ENCODE peak calls at places on chromosomes 13 and 19, in six cellular contexts. U is PC-3; A is GM23248; F is adipocyte; B is activated T-helper 1 cell treated with anti-CD3 and anti-CD28 coated beads, Interleukin-12 subunit alpha, Interleukin-12 subunit beta, Interleukin-2, Interleukin-4 antibody, amounts not matched to agents 30 ng/mL and 10 ng/mL and 1 ng/mL, durations not matched to agents 14 hours and 24 hours and 36 hours; S is effector memory CD8-positive, alpha-beta T cell. C is an unnamed sample.

GRCh38 chr19:14450168-14450874 is 17.2 kb downstream of the PKN1 start:
- DNase-seq in U (peak), A (peak), F (peak), B (peak), S (peak), C (peak)

GRCh38 chr19:34432797-34433196 is 4.6 kb downstream of the UBA2 start:
- DNase-seq in U (no peak), A (no peak), F (no peak), B (no peak), S (no peak), C (no peak)

GRCh38 chr13:66992183-66992582 is 238.0 kb downstream of the PCDH9 start:
- DNase-seq in U (no peak), A (no peak), F (peak), B (no peak), S (no peak), C (no peak)

GRCh38 chr13:97100821-97101220 is 106.5 kb upstream of the OXGR1 start:
- DNase-seq in U (no peak), A (no peak), F (no peak), B (no peak), S (no peak), C (no peak)

GRCh38 chr13:46526763-46527162 is 26.2 kb upstream of the LRCH1 start:
- DNase-seq in U (no peak), A (no peak), F (no peak), B (no peak), S (no peak), C (no peak)

GRCh38 chr19:17095141-17095919 is 19.8 kb downstream of the MYO9B start:
- DNase-seq in U (no peak), A (peak), F (no peak), B (no peak), S (no peak), C (peak)

GRCh38 chr19:11381535-11382369 is 2.4 kb downstream of the EPOR start:
- DNase-seq in U (peak), A (peak), F (peak), B (peak), S (peak), C (peak)

GRCh38 chr19:18674616-18675015 is 8.9 kb upstream of the CRTC1 start:
- DNase-seq in U (peak), A (no peak), F (no peak), B (no peak), S (no peak), C (no peak)

GRCh38 chr13:76882431-76882830 is 3.8 kb downstream of the KCTD12 start:
- DNase-seq in U (no peak), A (peak), F (peak), B (no peak), S (no peak), C (peak)

GRCh38 chr19:34867631-34868030 is 59.1 kb upstream of the ZNF30 start:
- DNase-seq in U (no peak), A (no peak), F (no peak), B (no peak), S (no peak), C (no peak)

GRCh38 chr13:100240109-100240779 is 151.4 kb downstream of the PCCA start:
- DNase-seq in U (peak), A (no peak), F (peak), B (no peak), S (no peak), C (peak)

GRCh38 chr13:25466880-25467279 is 95.1 kb downstream of the ATP8A2 start:
- DNase-seq in U (no peak), A (no peak), F (no peak), B (no peak), S (no peak), C (no peak)

GRCh38 chr19:32998722-32999121 is 26.7 kb downstream of the FAAP24 start:
- DNase-seq in U (no peak), A (no peak), F (no peak), B (no peak), S (no peak), C (no peak)

GRCh38 chr13:34161829-34162544 is 344.0 kb downstream of the RFC3 start:
- DNase-seq in U (peak), A (peak), F (peak), B (no peak), S (no peak), C (peak)

GRCh38 chr19:45200614-45201013 is 22.0 kb downstream of the BLOC1S3 start:
- DNase-seq in U (no peak), A (peak), F (peak), B (no peak), S (no peak), C (peak)

GRCh38 chr13:28059214-28059613 is 41.2 kb downstream of the FLT3 start:
- DNase-seq in U (peak), A (peak), F (peak), B (peak), S (peak), C (peak)

GRCh38 chr13:77857810-77858209 is 60.8 kb downstream of the EDNRB start:
- DNase-seq in U (no peak), A (no peak), F (no peak), B (no peak), S (no peak), C (no peak)

GRCh38 chr19:39413903-39414608 is 1.6 kb downstream of the PLEKHG2 start:
- DNase-seq in U (no peak), A (peak), F (peak), B (no peak), S (no peak), C (peak)

GRCh38 chr13:28204690-28205443 is 66.5 kb downstream of the PAN3 start:
- DNase-seq in U (no peak), A (no peak), F (no peak), B (no peak), S (no peak), C (no peak)

GRCh38 chr13:36857273-36857672 is 38.3 kb downstream of the RFXAP start:
- DNase-seq in U (no peak), A (peak), F (no peak), B (no peak), S (no peak), C (no peak)

GRCh38 chr13:113192902-113193301 is 15.6 kb downstream of the PCID2 start:
- DNase-seq in U (peak), A (peak), F (peak), B (no peak), S (no peak), C (peak)

GRCh38 chr13:92719868-92720267 is 506.7 kb upstream of the GPC6 start:
- DNase-seq in U (no peak), A (no peak), F (no peak), B (no peak), S (no peak), C (no peak)

GRCh38 chr19:49591731-49592485 is 926 bp downstream of the PRR12 start:
- DNase-seq in U (peak), A (peak), F (peak), B (no peak), S (peak), C (peak)

GRCh38 chr13:19597523-19597922 is 35.9 kb upstream of the MPHOSPH8 start:
- DNase-seq in U (peak), A (peak), F (peak), B (no peak), S (no peak), C (peak)

GRCh38 chr19:41895745-41896580 is 13.0 kb downstream of the ARHGEF1 start:
- DNase-seq in U (no peak), A (peak), F (no peak), B (no peak), S (no peak), C (no peak)

GRCh38 chr19:29917911-29918310 is 24.1 kb upstream of the URI1 start:
- DNase-seq in U (no peak), A (no peak), F (no peak), B (no peak), S (no peak), C (no peak)

GRCh38 chr13:53238241-53238640 is 209.6 kb downstream of the OLFM4 start:
- DNase-seq in U (no peak), A (no peak), F (no peak), B (no peak), S (no peak), C (no peak)

GRCh38 chr19:43229315-43229714 is 23.9 kb upstream of the PSG4 start:
- DNase-seq in U (peak), A (peak), F (peak), B (no peak), S (no peak), C (peak)

GRCh38 chr13:77733674-77734073 is 36.2 kb downstream of the SLAIN1 start:
- DNase-seq in U (no peak), A (no peak), F (no peak), B (no peak), S (no peak), C (no peak)

GRCh38 chr19:13037161-13037560 is 41.9 kb downstream of the NFIX start:
- DNase-seq in U (peak), A (peak), F (peak), B (no peak), S (no peak), C (peak)

GRCh38 chr13:74372511-74372910 is 238.3 kb upstream of the KLF12 start:
- DNase-seq in U (no peak), A (no peak), F (no peak), B (no peak), S (no peak), C (no peak)

GRCh38 chr13:113404723-113405471 is 41.0 kb upstream of the GRTP1 start:
- DNase-seq in U (no peak), A (no peak), F (no peak), B (no peak), S (no peak), C (no peak)

GRCh38 chr19:42396248-42396541 is 6.1 kb upstream of the CNFN start:
- DNase-seq in U (no peak), A (no peak), F (no peak), B (no peak), S (no peak), C (no peak)

GRCh38 chr13:23629566-23630272 is 59.5 kb downstream of the TNFRSF19 start:
- DNase-seq in U (peak), A (no peak), F (no peak), B (no peak), S (no peak), C (no peak)

GRCh38 chr13:40983725-40984669 is 35.1 kb downstream of the ELF1 start:
- DNase-seq in U (no peak), A (no peak), F (no peak), B (no peak), S (no peak), C (no peak)

GRCh38 chr19:16441661-16442071 is 30.1 kb downstream of the EPS15L1 start:
- DNase-seq in U (peak), A (peak), F (no peak), B (no peak), S (peak), C (no peak)

GRCh38 chr19:33416307-33417215 is 43.1 kb downstream of the CEBPG start:
- DNase-seq in U (peak), A (peak), F (peak), B (peak), S (peak), C (peak)

GRCh38 chr19:18290250-18291018 is 9.0 kb upstream of the JUND start:
- DNase-seq in U (no peak), A (peak), F (peak), B (peak), S (peak), C (no peak)

GRCh38 chr19:28332351-28332750 is 880.6 kb downstream of the UQCRFS1 start:
- DNase-seq in U (no peak), A (no peak), F (no peak), B (no peak), S (no peak), C (no peak)

GRCh38 chr13:32224916-32225315 is 90.2 kb downstream of the ZAR1L start:
- DNase-seq in U (no peak), A (no peak), F (no peak), B (no peak), S (no peak), C (peak)